ENCODE peak calls at places on chromosomes 16 and 17, in ten cellular contexts. R, W, M, I, D, J, F, C, K and B are unnamed samples.
A peak's percentile ranks its signal among the peaks of the same experiment; 100 is the strongest.

GRCh38 chr17:52106638-52107261 is 51.8 kb downstream of the CA10 start:
- DNase-seq in R (peak; percentile 15), W (peak; percentile 6), M (peak; percentile 84), I (peak; percentile 41), D (peak; percentile 75), J (peak; percentile 76), F (peak; percentile 41), C (peak; percentile 58), K (no peak), B (no peak)

GRCh38 chr17:44920565-44920940 is 5.3 kb upstream of the GFAP start:
- DNase-seq in R (no peak), W (no peak), M (no peak), I (no peak), D (no peak), J (no peak), F (no peak), C (no peak), K (no peak), B (peak; percentile 34)

GRCh38 chr17:15513058-15513858 is 45.8 kb upstream of the CDRT4 start:
- DNase-seq in R (no peak), W (peak; percentile 58), M (no peak), I (no peak), D (no peak), J (no peak), F (no peak), C (peak; percentile 70), K (peak; percentile 64), B (no peak)

GRCh38 chr17:57016764-57017116 is 38.8 kb downstream of the SCPEP1 start:
- DNase-seq in R (no peak), W (peak; percentile 6), M (no peak), I (no peak), D (no peak), J (no peak), F (no peak), C (no peak), K (peak; percentile 34), B (no peak)

GRCh38 chr17:74755533-74755932 is 7.1 kb downstream of the NHERF1 start:
- DNase-seq in R (no peak), W (no peak), M (no peak), I (no peak), D (no peak), J (no peak), F (no peak), C (no peak), K (no peak), B (no peak)

GRCh38 chr16:13939821-13940220 is 19.9 kb downstream of the ERCC4 start:
- DNase-seq in R (no peak), W (no peak), M (no peak), I (no peak), D (no peak), J (no peak), F (no peak), C (peak; percentile 33), K (peak; percentile 34), B (no peak)

GRCh38 chr16:12252616-12253015 is 276.1 kb downstream of the SNX29 start:
- DNase-seq in R (no peak), W (no peak), M (no peak), I (no peak), D (no peak), J (no peak), F (no peak), C (no peak), K (no peak), B (no peak)

GRCh38 chr17:975321-975982 is 4.1 kb downstream of the NXN start:
- DNase-seq in R (no peak), W (no peak), M (no peak), I (no peak), D (no peak), J (no peak), F (no peak), C (peak; percentile 65), K (no peak), B (no peak)

GRCh38 chr17:17545031-17545820 is 46.3 kb downstream of the PEMT start:
- DNase-seq in R (no peak), W (peak; percentile 43), M (no peak), I (no peak), D (no peak), J (no peak), F (no peak), C (peak; percentile 77), K (peak; percentile 57), B (no peak)

GRCh38 chr16:49531425-49531824 is 157.8 kb downstream of the C16orf78 start:
- DNase-seq in R (no peak), W (no peak), M (no peak), I (no peak), D (no peak), J (no peak), F (no peak), C (no peak), K (no peak), B (no peak)
- H3K4me2 ChIP-seq in R (no peak overlapping the region), W (no peak overlapping the region), M (no peak overlapping the region), I (no peak overlapping the region), D (no peak overlapping the region), J (no peak overlapping the region), F (no peak overlapping the region), C (no peak overlapping the region), K (no peak overlapping the region), B (no peak overlapping the region)

GRCh38 chr16:75246504-75247205 is 4.8 kb downstream of the BCAR1 start:
- DNase-seq in R (no peak), W (peak; percentile 60), M (no peak), I (no peak), D (no peak), J (no peak), F (no peak), C (no peak), K (peak; percentile 75), B (no peak)

GRCh38 chr16:75243667-75244224 is 7.7 kb downstream of the BCAR1 start:
- DNase-seq in R (no peak), W (no peak), M (no peak), I (no peak), D (no peak), J (no peak), F (no peak), C (no peak), K (no peak), B (no peak)

GRCh38 chr16:75244225-75244792 is 7.1 kb downstream of the BCAR1 start:
- DNase-seq in R (peak; percentile 62), W (peak; percentile 79), M (no peak), I (no peak), D (peak; percentile 53), J (no peak), F (no peak), C (peak; percentile 70), K (peak; percentile 72), B (no peak)

GRCh38 chr16:75247249-75247648 is 4.2 kb downstream of the BCAR1 start:
- DNase-seq in R (no peak), W (no peak), M (no peak), I (no peak), D (no peak), J (no peak), F (no peak), C (no peak), K (no peak), B (no peak)

DNA sequence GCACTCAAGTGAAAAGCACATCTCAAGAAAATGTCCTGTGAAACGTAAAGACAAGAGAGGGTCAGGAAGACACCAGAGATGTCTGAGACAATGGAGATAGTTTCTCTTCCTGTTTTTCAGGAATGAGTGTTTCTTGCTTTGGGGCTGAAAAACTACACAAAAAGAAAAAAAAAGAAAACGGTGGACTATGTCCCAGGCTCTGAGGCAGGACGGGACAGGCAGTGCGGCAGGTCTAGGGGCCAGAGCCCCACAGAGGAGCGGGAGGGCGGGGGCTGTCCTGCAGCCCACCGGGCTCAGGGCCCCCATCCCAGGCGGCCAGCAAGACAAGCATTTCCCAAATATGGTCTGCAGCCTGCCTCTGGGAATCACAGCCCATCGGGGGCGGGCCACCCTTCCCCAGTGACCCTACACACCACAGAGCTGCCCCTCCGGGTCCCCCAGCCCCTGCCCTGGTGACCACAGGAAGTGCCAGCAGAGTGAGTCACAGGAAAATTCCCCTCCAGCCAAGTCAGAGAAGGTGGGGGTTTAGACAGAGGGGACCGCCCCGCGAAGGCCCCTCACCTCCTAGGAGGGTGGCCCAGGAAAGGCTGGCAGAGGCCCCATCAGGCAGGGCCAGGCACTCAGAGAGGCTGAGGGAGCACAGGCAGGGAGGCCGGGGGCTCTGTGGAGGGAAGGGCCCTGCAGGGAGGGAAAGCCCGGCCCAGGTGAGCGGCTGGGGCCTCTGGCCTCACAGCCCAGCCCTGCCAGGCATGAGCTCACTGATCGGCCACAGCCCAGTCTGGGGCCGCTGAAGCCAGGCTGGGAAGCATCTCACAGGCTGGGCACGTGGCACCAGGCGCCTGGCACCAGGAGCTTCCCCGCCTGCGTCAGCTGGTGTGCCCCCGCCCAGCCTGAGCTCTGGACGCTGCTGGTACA is 6.3 kb downstream of the BCAR1 start:
- DNase-seq in R (peak; percentile 94), W (peak; percentile 99), M (no peak), I (peak; percentile 67), D (peak; percentile 94), J (peak; percentile 81), F (no peak), C (peak; percentile 99), K (peak; percentile 98), B (peak; percentile 95)
- H3K4me2 ChIP-seq in R (peak overlapping the region; percentile 54), W (peak overlapping the region; percentile 78), M (peak overlapping the region; percentile 15), I (peak overlapping the region; percentile 71), D (peak overlapping the region; percentile 99), J (peak overlapping the region; percentile 42), F (no peak overlapping the region), C (peak overlapping the region; percentile 56), K (peak overlapping the region; percentile 32), B (no peak overlapping the region)

DNA sequence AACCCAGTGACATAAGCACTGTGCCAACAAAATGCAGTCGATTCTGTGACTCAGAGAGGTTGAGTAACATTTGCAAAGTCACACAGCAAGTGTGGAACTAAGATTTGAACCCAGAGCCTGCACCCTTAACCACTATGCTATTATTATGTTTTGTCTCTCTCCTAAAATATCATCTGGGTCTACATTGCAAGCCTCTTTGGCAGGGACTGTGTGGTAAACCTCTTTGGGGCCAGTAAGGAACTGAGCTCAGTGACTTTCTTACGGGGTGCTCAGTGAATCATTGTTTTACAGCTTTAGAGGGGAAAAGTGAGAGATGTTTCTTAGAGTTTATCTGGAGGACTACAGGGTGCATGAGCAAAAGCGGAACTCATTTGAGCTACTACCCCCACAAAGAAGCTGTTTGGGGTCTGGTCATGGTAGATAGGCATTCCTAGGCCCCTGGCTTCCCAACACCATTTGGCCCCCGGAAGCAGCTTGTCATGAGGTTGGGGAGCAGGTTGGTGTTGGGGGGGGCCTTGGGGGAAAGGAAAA is 9.8 kb downstream of the CIITA start:
- DNase-seq in R (no peak), W (no peak), M (peak; percentile 63), I (no peak), D (no peak), J (no peak), F (peak; percentile 56), C (no peak), K (no peak), B (no peak)
- H3K4me2 ChIP-seq in R (no peak overlapping the region), W (no peak overlapping the region), M (peak overlapping the region; percentile 75), I (no peak overlapping the region), D (no peak overlapping the region), J (no peak overlapping the region), F (no peak overlapping the region), C (no peak overlapping the region), K (no peak overlapping the region), B (no peak overlapping the region)

DNA sequence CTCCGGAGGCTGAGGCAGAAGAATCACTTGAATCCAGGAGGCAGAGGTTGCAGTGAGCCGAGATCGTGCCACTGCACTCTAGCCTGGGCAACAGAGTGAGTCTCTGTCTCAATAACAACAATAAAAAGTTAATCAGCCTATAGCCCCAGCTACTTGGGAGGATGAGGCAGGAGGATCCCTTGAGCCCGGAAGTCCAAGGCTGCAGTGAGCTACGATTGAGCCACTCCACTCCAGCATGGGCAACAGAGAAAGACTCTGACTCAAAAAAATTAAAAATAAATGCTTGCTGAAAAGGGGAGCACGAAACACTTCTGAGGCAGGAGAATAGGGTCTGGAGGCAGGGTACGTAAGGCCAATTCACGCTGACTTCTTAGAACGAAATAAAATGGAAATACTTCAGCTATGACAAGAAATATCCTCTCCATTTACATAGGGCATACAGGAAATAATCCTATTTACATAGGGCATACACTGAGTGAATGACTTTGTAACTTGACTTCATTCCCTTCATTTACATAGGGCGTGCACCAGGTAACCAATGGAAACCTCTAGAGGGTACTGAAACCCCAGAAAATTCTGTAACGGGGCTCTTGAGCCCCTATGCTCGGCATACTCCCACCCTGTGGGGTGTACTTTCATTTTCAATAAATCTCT is 3.2 kb upstream of the PRPSAP1 start:
- DNase-seq in R (no peak), W (no peak), M (peak; percentile 74), I (no peak), D (no peak), J (no peak), F (no peak), C (no peak), K (no peak), B (no peak)
- H3K4me2 ChIP-seq in R (no peak overlapping the region), W (no peak overlapping the region), M (peak overlapping the region; percentile 70), I (peak overlapping the region; percentile 13), D (no peak overlapping the region), J (no peak overlapping the region), F (no peak overlapping the region), C (no peak overlapping the region), K (no peak overlapping the region), B (no peak overlapping the region)